ENCODE peak calls at places on chromosome 1, in four cellular contexts. One of them, this sample, is unnamed. For H3K27me3, the result is how much of the 10 kb centered on the place peaks cover.

GRCh38 chr1:82697965-82698364 is 897.2 kb downstream of the ADGRL2 start:
- DNase-seq in GM12878: no peak
- DNase-seq in H1: no peak
- DNase-seq in HepG2: no peak
- DNase-seq in this sample: no peak

GRCh38 chr1:152884966-152885624 is 7.0 kb downstream of the SMCP start:
- DNase-seq in GM12878: no peak
- DNase-seq in H1: no peak
- DNase-seq in HepG2: no peak
- DNase-seq in this sample: no peak

GRCh38 chr1:108830119-108831008 is 26.5 kb downstream of the AKNAD1 start:
- DNase-seq in GM12878: no peak
- DNase-seq in H1: no peak
- DNase-seq in HepG2: peak
- DNase-seq in this sample: no peak

GRCh38 chr1:235411489-235412486 is 44.6 kb downstream of the TBCE start:
- DNase-seq in GM12878: no peak
- DNase-seq in H1: no peak
- DNase-seq in HepG2: peak
- DNase-seq in this sample: no peak

GRCh38 chr1:66654643-66655042 is 97.6 kb upstream of the DYNLT5 start:
- DNase-seq in GM12878: no peak
- DNase-seq in H1: no peak
- DNase-seq in HepG2: no peak
- DNase-seq in this sample: no peak

GRCh38 chr1:223512016-223512415 is 118.8 kb downstream of the CCDC185 start:
- DNase-seq in GM12878: no peak
- DNase-seq in H1: no peak
- DNase-seq in HepG2: no peak
- DNase-seq in this sample: no peak

GRCh38 chr1:53591924-53592323 is 132.7 kb downstream of the DMRTB1 start:
- DNase-seq in GM12878: no peak
- DNase-seq in H1: no peak
- DNase-seq in HepG2: no peak
- DNase-seq in this sample: no peak

GRCh38 chr1:112704908-112705627 is 1.9 kb downstream of the RHOC start:
- DNase-seq in GM12878: peak
- DNase-seq in H1: peak
- DNase-seq in HepG2: peak
- DNase-seq in this sample: peak

GRCh38 chr1:32988665-32989064 is 24.1 kb upstream of the RNF19B start:
- DNase-seq in GM12878: no peak
- DNase-seq in H1: no peak
- DNase-seq in HepG2: no peak
- DNase-seq in this sample: no peak

GRCh38 chr1:96722161-96722908 is 751 bp downstream of the PTBP2 start:
- DNase-seq in GM12878: no peak
- DNase-seq in H1: peak
- DNase-seq in HepG2: peak
- DNase-seq in this sample: peak

GRCh38 chr1:172476218-172476811 is 32.4 kb upstream of the PIGC start:
- DNase-seq in GM12878: no peak
- DNase-seq in H1: no peak
- DNase-seq in HepG2: no peak
- DNase-seq in this sample: no peak

GRCh38 chr1:20187103-20187812 is 940 bp upstream of the PLA2G2C start:
- DNase-seq in GM12878: no peak
- DNase-seq in H1: no peak
- DNase-seq in HepG2: no peak
- DNase-seq in this sample: no peak

GRCh38 chr1:32448773-32449456 is 16.0 kb upstream of the ZBTB8B start:
- DNase-seq in GM12878: no peak
- DNase-seq in H1: peak
- DNase-seq in HepG2: peak
- DNase-seq in this sample: peak

GRCh38 chr1:206784471-206784903 is 12.2 kb upstream of the IL10 start:
- DNase-seq in GM12878: no peak
- DNase-seq in H1: no peak
- DNase-seq in HepG2: no peak
- DNase-seq in this sample: no peak

GRCh38 chr1:206782448-206782847 is 10.2 kb upstream of the IL10 start:
- DNase-seq in GM12878: no peak
- DNase-seq in H1: no peak
- DNase-seq in HepG2: no peak
- DNase-seq in this sample: no peak

GRCh38 chr1:206786212-206786886 is 14.1 kb upstream of the IL10 start:
- DNase-seq in GM12878: no peak
- DNase-seq in H1: no peak
- DNase-seq in HepG2: no peak
- DNase-seq in this sample: no peak

GRCh38 chr1:206785366-206785765 is 13.1 kb upstream of the IL10 start:
- DNase-seq in GM12878: no peak
- DNase-seq in H1: no peak
- DNase-seq in HepG2: no peak
- DNase-seq in this sample: no peak

GRCh38 chr1:206783506-206783905 is 11.2 kb upstream of the IL10 start:
- DNase-seq in GM12878: no peak
- DNase-seq in H1: no peak
- DNase-seq in HepG2: no peak
- DNase-seq in this sample: no peak
- H3K9ac ChIP-seq in GM12878: no peak
- H3K9ac ChIP-seq in H1: no peak
- H3K9ac ChIP-seq in HepG2: no peak
- H3K9ac ChIP-seq in this sample: no peak

GRCh38 chr1:3105167-3105863 is 36.3 kb downstream of the PRDM16 start:
- DNase-seq in GM12878: no peak
- DNase-seq in H1: peak
- DNase-seq in HepG2: peak
- DNase-seq in this sample: peak

GRCh38 chr1:3107201-3107600 is 38.2 kb downstream of the PRDM16 start:
- DNase-seq in GM12878: no peak
- DNase-seq in H1: no peak
- DNase-seq in HepG2: no peak
- DNase-seq in this sample: no peak

GRCh38 chr1:3106216-3106615 is 37.2 kb downstream of the PRDM16 start:
- DNase-seq in GM12878: no peak
- DNase-seq in H1: no peak
- DNase-seq in HepG2: no peak
- DNase-seq in this sample: no peak

GRCh38 chr1:3101127-3101939 is 32.3 kb downstream of the PRDM16 start:
- DNase-seq in GM12878: no peak
- DNase-seq in H1: no peak
- DNase-seq in HepG2: no peak
- DNase-seq in this sample: no peak

DNA sequence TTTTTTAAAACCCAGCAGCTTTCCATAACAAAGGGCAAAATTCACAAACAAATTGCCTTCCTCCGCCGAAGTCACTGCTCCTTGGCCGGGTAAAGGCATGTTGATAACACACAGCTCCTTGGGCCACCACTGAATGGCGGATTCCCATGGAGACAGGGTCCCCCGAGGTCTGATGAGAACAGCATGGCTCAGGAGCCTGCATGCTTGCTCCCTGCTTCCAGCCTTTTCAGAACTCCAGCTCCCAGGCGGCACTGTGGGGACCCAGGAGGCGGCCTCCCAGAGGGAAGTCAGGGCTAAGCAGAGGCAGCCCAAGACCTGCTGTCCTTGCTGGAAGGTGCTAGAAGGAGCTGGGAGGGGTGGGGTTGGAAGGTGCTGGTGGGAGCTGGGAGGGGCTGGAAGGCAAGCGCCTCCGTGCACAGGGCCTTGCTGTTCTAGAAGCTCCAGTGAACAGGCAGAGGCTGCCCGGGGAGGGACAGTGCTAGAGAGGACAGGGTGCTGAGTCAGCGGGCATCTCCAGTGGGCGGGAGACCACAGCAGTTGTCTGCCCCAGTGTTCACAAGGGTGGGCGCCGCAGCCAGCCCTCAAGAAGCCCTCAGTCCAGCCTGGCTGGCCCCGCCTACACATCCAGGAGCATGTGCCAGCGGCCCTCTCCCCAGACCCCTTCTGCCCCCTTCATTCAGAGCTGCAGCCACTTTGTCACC is 35.1 kb downstream of the PRDM16 start:
- DNase-seq in GM12878: no peak
- DNase-seq in H1: no peak
- DNase-seq in HepG2: no peak
- DNase-seq in this sample: no peak
- H3K27me3 ChIP-seq in GM12878: under half
- H3K27me3 ChIP-seq in H1: under half
- H3K27me3 ChIP-seq in HepG2: under half
- H3K27me3 ChIP-seq in this sample: under half

GRCh38 chr1:98985687-98986086 is 19.0 kb downstream of the PLPPR5 start:
- DNase-seq in GM12878: no peak
- DNase-seq in H1: no peak
- DNase-seq in HepG2: no peak
- DNase-seq in this sample: no peak

GRCh38 chr1:98988906-98989603 is 15.6 kb downstream of the PLPPR5 start:
- DNase-seq in GM12878: peak
- DNase-seq in H1: no peak
- DNase-seq in HepG2: no peak
- DNase-seq in this sample: no peak

GRCh38 chr1:98992844-98993243 is 11.8 kb downstream of the PLPPR5 start:
- DNase-seq in GM12878: no peak
- DNase-seq in H1: no peak
- DNase-seq in HepG2: no peak
- DNase-seq in this sample: no peak

GRCh38 chr1:98991127-98992003 is 13.3 kb downstream of the PLPPR5 start:
- DNase-seq in GM12878: peak
- DNase-seq in H1: no peak
- DNase-seq in HepG2: peak
- DNase-seq in this sample: no peak
- TF ChIP-seq SUZ12 in GM12878: no peak
- TF ChIP-seq SUZ12 in H1: no peak
- TF ChIP-seq SUZ12 in HepG2: no peak
- TF ChIP-seq SUZ12 in this sample: no peak

DNA sequence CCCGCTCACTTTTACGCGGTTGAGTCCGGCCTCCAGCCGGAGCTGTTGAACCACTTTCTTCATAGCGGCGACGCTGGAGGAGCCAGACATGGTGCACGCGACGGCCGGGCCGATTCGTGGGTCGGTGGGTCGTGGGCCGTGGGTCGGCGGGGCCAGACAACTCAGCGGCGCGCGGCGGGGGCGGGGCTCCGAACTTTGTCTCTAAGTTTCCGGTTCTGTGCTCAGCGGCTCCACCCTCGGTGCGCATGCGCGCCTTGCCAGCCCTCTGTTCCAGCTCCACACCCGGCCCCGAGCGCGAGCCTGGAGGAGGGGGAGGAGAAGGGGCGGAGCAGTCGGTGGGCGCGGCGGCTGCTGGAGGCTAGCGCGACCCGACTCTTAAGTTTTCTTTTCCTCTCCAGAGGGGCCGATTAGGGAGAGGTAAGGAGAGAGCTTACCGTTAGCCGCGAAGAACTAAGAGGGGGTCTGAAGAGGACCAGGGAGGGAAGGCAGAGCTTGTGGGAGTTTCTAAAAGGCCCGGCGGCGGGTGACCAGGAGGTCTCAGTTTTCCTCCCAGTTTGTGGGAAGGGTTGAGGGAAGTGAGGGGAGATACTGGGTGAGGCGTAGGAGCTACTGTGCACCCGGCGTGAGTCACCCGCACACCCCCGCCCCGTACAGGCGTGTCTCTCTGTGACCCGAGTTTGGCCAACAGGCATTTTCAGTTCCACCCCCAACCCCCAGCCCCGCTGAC is at the start of the genes GNG5 and SPATA1:
- DNase-seq in GM12878: peak
- DNase-seq in H1: peak
- DNase-seq in HepG2: peak
- DNase-seq in this sample: peak
- H3K9ac ChIP-seq in GM12878: peak
- H3K9ac ChIP-seq in H1: peak
- H3K9ac ChIP-seq in HepG2: peak
- H3K9ac ChIP-seq in this sample: peak

GRCh38 chr1:207913951-207914350 is 3.0 kb upstream of the CD34 start:
- DNase-seq in GM12878: no peak
- DNase-seq in H1: no peak
- DNase-seq in HepG2: no peak
- DNase-seq in this sample: no peak
- H3K27me3 ChIP-seq in GM12878: under half
- H3K27me3 ChIP-seq in H1: under half
- H3K27me3 ChIP-seq in HepG2: under half
- H3K27me3 ChIP-seq in this sample: under half

DNA sequence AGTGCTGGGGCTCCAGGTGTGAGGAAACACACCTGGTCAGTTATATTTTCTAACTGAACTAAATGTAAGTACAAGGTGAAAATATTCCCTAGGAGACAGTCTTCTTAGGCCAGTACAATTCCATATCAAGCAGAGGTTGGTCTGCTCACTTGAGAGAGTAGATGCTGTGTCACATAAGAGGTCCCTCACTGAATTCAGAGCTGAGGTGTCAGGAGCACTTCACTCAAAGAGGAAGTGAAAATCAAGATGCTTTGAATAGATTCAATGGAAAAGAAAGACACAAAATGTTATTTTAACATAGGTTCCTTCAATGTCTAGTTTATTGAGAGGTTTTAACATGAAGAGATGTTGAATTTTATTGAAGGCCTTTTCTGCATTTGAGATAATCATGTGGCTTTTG is 4.3 kb upstream of the FCRL3 start:
- DNase-seq in GM12878: no peak
- DNase-seq in H1: no peak
- DNase-seq in HepG2: no peak
- DNase-seq in this sample: no peak
- TF ChIP-seq SUZ12 in GM12878: no peak
- TF ChIP-seq SUZ12 in H1: no peak
- TF ChIP-seq SUZ12 in HepG2: no peak
- TF ChIP-seq SUZ12 in this sample: no peak

GRCh38 chr1:24927473-24927872 is 2.6 kb downstream of the RUNX3 start:
- DNase-seq in GM12878: no peak
- DNase-seq in H1: no peak
- DNase-seq in HepG2: no peak
- DNase-seq in this sample: no peak

GRCh38 chr1:24929876-24930702 is at the start of gene RUNX3:
- DNase-seq in GM12878: peak
- DNase-seq in H1: peak
- DNase-seq in HepG2: no peak
- DNase-seq in this sample: no peak

GRCh38 chr1:24927886-24928630 is 2.0 kb downstream of the RUNX3 start:
- DNase-seq in GM12878: no peak
- DNase-seq in H1: no peak
- DNase-seq in HepG2: no peak
- DNase-seq in this sample: no peak

GRCh38 chr1:24929091-24929875 is 793 bp downstream of the RUNX3 start:
- DNase-seq in GM12878: no peak
- DNase-seq in H1: peak
- DNase-seq in HepG2: no peak
- DNase-seq in this sample: no peak

DNA sequence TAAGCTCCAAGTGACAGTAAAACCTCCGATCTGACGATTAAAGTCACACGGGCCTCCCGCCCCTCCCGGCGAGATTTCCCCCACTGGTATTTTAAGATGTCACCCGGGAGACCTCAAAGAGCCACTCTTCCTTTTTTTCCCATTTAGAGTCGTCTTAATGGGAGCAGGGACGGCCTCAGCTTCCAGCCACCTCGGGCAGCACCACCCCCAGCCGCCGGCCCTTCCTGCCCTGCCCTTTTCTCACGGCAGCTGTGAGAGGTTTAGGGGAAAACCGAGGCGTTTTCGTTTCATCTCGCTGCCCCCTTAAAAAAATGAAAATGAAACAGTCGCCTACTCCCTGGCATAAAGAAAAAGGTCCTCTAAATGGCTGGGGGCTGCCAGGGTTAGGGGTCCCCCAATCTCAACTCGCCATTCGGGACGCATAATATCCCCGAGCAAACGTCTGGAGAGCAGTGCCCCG is 1.4 kb downstream of the RUNX3 start:
- DNase-seq in GM12878: no peak
- DNase-seq in H1: peak
- DNase-seq in HepG2: no peak
- DNase-seq in this sample: no peak
- H3K9ac ChIP-seq in GM12878: peak
- H3K9ac ChIP-seq in H1: no peak
- H3K9ac ChIP-seq in HepG2: no peak
- H3K9ac ChIP-seq in this sample: peak

This sample was measured in NT2/D1.